ENCODE peak calls at places on chromosomes 7 and 10, in six cellular contexts. One of them, this sample, is unnamed. For H3K9me3, the result is how much of the 10 kb centered on the place peaks cover.

GRCh38 chr7:47693161-47693740 is 111.3 kb upstream of the TNS3 start:
- DNase-seq in fibroblast of lung: peak
- DNase-seq in mammary epithelial cell: peak
- DNase-seq in adrenal gland: no peak
- DNase-seq in lung: no peak
- DNase-seq in cardiac muscle cell: no peak
- DNase-seq in this sample: no peak

GRCh38 chr7:27302590-27302989 is 60.0 kb downstream of the EVX1 start:
- DNase-seq in cardiac muscle cell: no peak
- DNase-seq in mammary epithelial cell: no peak
- DNase-seq in fibroblast of lung: no peak
- DNase-seq in lung: no peak
- DNase-seq in adrenal gland: no peak
- DNase-seq in this sample: no peak

GRCh38 chr10:52895066-52895465 is 122.5 kb upstream of the MBL2 start:
- DNase-seq in lung: no peak
- DNase-seq in adrenal gland: no peak
- DNase-seq in cardiac muscle cell: no peak
- DNase-seq in mammary epithelial cell: peak
- DNase-seq in fibroblast of lung: no peak
- DNase-seq in this sample: no peak

GRCh38 chr7:73341877-73342276 is 13.9 kb downstream of the FKBP6 start:
- DNase-seq in cardiac muscle cell: no peak
- DNase-seq in fibroblast of lung: peak
- DNase-seq in mammary epithelial cell: peak
- DNase-seq in lung: no peak
- DNase-seq in adrenal gland: no peak
- DNase-seq in this sample: no peak

GRCh38 chr7:159166530-159166929 is 21.9 kb upstream of the VIPR2 start:
- DNase-seq in cardiac muscle cell: no peak
- DNase-seq in mammary epithelial cell: no peak
- DNase-seq in lung: no peak
- DNase-seq in adrenal gland: no peak
- DNase-seq in fibroblast of lung: no peak
- DNase-seq in this sample: no peak

GRCh38 chr7:150962743-150963399 is 15.2 kb downstream of the KCNH2 start:
- DNase-seq in mammary epithelial cell: no peak
- DNase-seq in lung: peak
- DNase-seq in fibroblast of lung: no peak
- DNase-seq in adrenal gland: peak
- DNase-seq in cardiac muscle cell: peak
- DNase-seq in this sample: no peak

GRCh38 chr7:26090927-26091519 is 61.0 kb upstream of the NFE2L3 start:
- DNase-seq in fibroblast of lung: peak
- DNase-seq in adrenal gland: peak
- DNase-seq in lung: no peak
- DNase-seq in cardiac muscle cell: peak
- DNase-seq in mammary epithelial cell: peak
- DNase-seq in this sample: no peak

GRCh38 chr7:139183878-139184338 is 47.1 kb upstream of the UBN2 start:
- DNase-seq in mammary epithelial cell: no peak
- DNase-seq in adrenal gland: no peak
- DNase-seq in fibroblast of lung: no peak
- DNase-seq in cardiac muscle cell: no peak
- DNase-seq in lung: no peak
- DNase-seq in this sample: no peak

GRCh38 chr10:70137927-70138883 is 5.6 kb upstream of the AIFM2 start:
- DNase-seq in cardiac muscle cell: no peak
- DNase-seq in mammary epithelial cell: no peak
- DNase-seq in adrenal gland: peak
- DNase-seq in lung: no peak
- DNase-seq in fibroblast of lung: no peak
- DNase-seq in this sample: no peak

GRCh38 chr10:75234017-75234682 is 1.6 kb downstream of the COMTD1 start:
- DNase-seq in adrenal gland: peak
- DNase-seq in fibroblast of lung: peak
- DNase-seq in cardiac muscle cell: peak
- DNase-seq in lung: peak
- DNase-seq in mammary epithelial cell: peak
- DNase-seq in this sample: peak
- TF ChIP-seq CTCF in adrenal gland: no peak
- TF ChIP-seq CTCF in fibroblast of lung: no peak
- TF ChIP-seq CTCF in cardiac muscle cell: no peak
- TF ChIP-seq CTCF in lung: no peak
- TF ChIP-seq CTCF in mammary epithelial cell: no peak
- TF ChIP-seq CTCF in this sample: no peak

DNA sequence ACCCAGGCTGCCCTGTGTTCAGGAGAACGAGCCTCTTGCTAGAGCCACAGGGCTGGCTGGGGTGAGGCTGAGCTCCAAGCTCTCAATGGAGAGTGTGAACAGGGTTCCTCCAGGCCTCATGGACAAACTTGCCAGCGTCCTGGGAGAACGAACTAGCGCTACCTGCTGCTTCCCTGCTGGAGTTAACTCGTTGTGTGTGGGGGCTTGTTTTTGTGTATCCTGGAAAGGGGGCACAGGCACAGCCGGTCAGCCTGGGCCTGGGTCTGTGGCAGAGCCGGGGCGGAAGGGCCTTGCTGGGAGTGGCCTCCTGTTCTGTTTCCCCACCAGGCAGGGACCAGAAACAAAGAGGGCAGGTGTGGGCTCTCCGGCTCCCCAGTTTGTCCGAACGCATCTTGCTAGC is 259.2 kb downstream of the DNAJB6 start:
- DNase-seq in mammary epithelial cell: no peak
- DNase-seq in fibroblast of lung: no peak
- DNase-seq in cardiac muscle cell: no peak
- DNase-seq in adrenal gland: no peak
- DNase-seq in lung: no peak
- DNase-seq in this sample: no peak
- H3K9me3 ChIP-seq in mammary epithelial cell: under half
- H3K9me3 ChIP-seq in fibroblast of lung: under half
- H3K9me3 ChIP-seq in cardiac muscle cell: under half
- H3K9me3 ChIP-seq in adrenal gland: under half
- H3K9me3 ChIP-seq in lung: under half
- H3K9me3 ChIP-seq in this sample: under half

DNA sequence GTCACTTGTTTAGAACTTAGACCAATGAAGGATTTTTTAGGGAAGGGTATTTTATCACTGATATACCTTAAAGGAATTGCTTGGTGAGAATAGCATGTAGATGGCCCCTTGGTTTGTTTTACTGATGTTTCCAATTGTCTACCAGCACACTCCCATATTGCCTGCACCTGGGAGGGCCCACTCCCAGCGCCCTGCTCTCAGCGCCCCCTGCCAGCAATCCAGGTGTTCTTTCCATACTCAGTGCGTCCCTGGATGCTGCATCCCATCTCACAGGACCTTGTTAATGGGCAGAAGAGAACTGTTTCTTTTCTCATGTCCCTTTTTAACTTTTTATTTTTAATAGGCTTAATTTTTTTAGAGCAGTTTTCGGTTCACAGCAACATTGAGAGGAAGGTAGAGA is 24.1 kb upstream of the SFRP5 start:
- DNase-seq in mammary epithelial cell: no peak
- DNase-seq in lung: no peak
- DNase-seq in fibroblast of lung: no peak
- DNase-seq in cardiac muscle cell: no peak
- DNase-seq in adrenal gland: no peak
- DNase-seq in this sample: no peak
- TF ChIP-seq CTCF in mammary epithelial cell: no peak
- TF ChIP-seq CTCF in lung: no peak
- TF ChIP-seq CTCF in fibroblast of lung: no peak
- TF ChIP-seq CTCF in cardiac muscle cell: no peak
- TF ChIP-seq CTCF in adrenal gland: no peak
- TF ChIP-seq CTCF in this sample: no peak

GRCh38 chr10:131514454-131514853 is 202.9 kb upstream of the TCERG1L start:
- DNase-seq in fibroblast of lung: no peak
- DNase-seq in adrenal gland: no peak
- DNase-seq in lung: no peak
- DNase-seq in cardiac muscle cell: no peak
- DNase-seq in mammary epithelial cell: no peak
- DNase-seq in this sample: no peak

GRCh38 chr10:131519723-131520122 is 208.2 kb upstream of the TCERG1L start:
- DNase-seq in mammary epithelial cell: no peak
- DNase-seq in adrenal gland: no peak
- DNase-seq in fibroblast of lung: no peak
- DNase-seq in cardiac muscle cell: no peak
- DNase-seq in lung: no peak
- DNase-seq in this sample: no peak

GRCh38 chr10:131516285-131516684 is 204.8 kb upstream of the TCERG1L start:
- DNase-seq in fibroblast of lung: no peak
- DNase-seq in cardiac muscle cell: no peak
- DNase-seq in adrenal gland: no peak
- DNase-seq in lung: no peak
- DNase-seq in mammary epithelial cell: no peak
- DNase-seq in this sample: no peak

GRCh38 chr10:131517781-131518180 is 206.3 kb upstream of the TCERG1L start:
- DNase-seq in adrenal gland: no peak
- DNase-seq in fibroblast of lung: no peak
- DNase-seq in mammary epithelial cell: no peak
- DNase-seq in cardiac muscle cell: no peak
- DNase-seq in lung: no peak
- DNase-seq in this sample: no peak

GRCh38 chr10:131520206-131520605 is 208.7 kb upstream of the TCERG1L start:
- DNase-seq in mammary epithelial cell: no peak
- DNase-seq in adrenal gland: no peak
- DNase-seq in fibroblast of lung: no peak
- DNase-seq in cardiac muscle cell: no peak
- DNase-seq in lung: no peak
- DNase-seq in this sample: no peak
- H3K9me3 ChIP-seq in mammary epithelial cell: under half
- H3K9me3 ChIP-seq in adrenal gland: under half
- H3K9me3 ChIP-seq in fibroblast of lung: under half
- H3K9me3 ChIP-seq in cardiac muscle cell: under half
- H3K9me3 ChIP-seq in lung: under half
- H3K9me3 ChIP-seq in this sample: under half